ENCODE peak calls at places on chromosome 18, in five cellular contexts. U, M, O, Z and N are unnamed samples.

GRCh38 chr18:23740105-23740830 is 51.0 kb downstream of the LAMA3 start:
- DNase-seq in U (no peak), M (no peak), O (no peak), Z (no peak), N (peak; percentile 6)

GRCh38 chr18:24369420-24369819 is 28.2 kb downstream of the OSBPL1A start:
- DNase-seq in U (no peak), M (peak; percentile 20), O (no peak), Z (peak; percentile 17), N (no peak)

GRCh38 chr18:5556317-5556974 is 12.6 kb upstream of the EPB41L3 start:
- DNase-seq in U (no peak), M (peak; percentile 67), O (no peak), Z (no peak), N (no peak)

GRCh38 chr18:25446972-25447371 is 95.0 kb upstream of the ZNF521 start:
- DNase-seq in U (no peak), M (no peak), O (peak; percentile 25), Z (no peak), N (no peak)

GRCh38 chr18:44213288-44213687 is 467.4 kb upstream of the SETBP1 start:
- DNase-seq in U (no peak), M (no peak), O (no peak), Z (no peak), N (no peak)

GRCh38 chr18:59938686-59939085 is 38.9 kb downstream of the PMAIP1 start:
- DNase-seq in U (no peak), M (no peak), O (no peak), Z (no peak), N (no peak)

GRCh38 chr18:45749918-45750689 is 26.1 kb downstream of the SLC14A1 start:
- DNase-seq in U (no peak), M (peak; percentile 54), O (no peak), Z (no peak), N (no peak)

GRCh38 chr18:48839819-48840490 is 110.8 kb downstream of the SMAD7 start:
- DNase-seq in U (no peak), M (no peak), O (no peak), Z (no peak), N (no peak)

GRCh38 chr18:59898093-59898492 is 1.7 kb upstream of the PMAIP1 start:
- DNase-seq in U (no peak), M (no peak), O (no peak), Z (no peak), N (no peak)

GRCh38 chr18:59672125-59672769 is 25.0 kb downstream of the CCBE1 start:
- DNase-seq in U (no peak), M (no peak), O (no peak), Z (no peak), N (no peak)

GRCh38 chr18:68147728-68148127 is 567.2 kb downstream of the TMX3 start:
- DNase-seq in U (no peak), M (peak; percentile 45), O (no peak), Z (no peak), N (no peak)

GRCh38 chr18:12769644-12770440 is 67.0 kb downstream of the PSMG2 start:
- DNase-seq in U (no peak), M (peak; percentile 46), O (no peak), Z (no peak), N (no peak)

GRCh38 chr18:41624461-41624860 is 330.6 kb upstream of the PIK3C3 start:
- DNase-seq in U (no peak), M (no peak), O (peak; percentile 25), Z (no peak), N (no peak)

GRCh38 chr18:6835345-6835744 is 105.8 kb downstream of the ARHGAP28 start:
- DNase-seq in U (no peak), M (peak; percentile 76), O (no peak), Z (no peak), N (no peak)

GRCh38 chr18:48939368-48940097 is 11.2 kb downstream of the SMAD7 start:
- DNase-seq in U (no peak), M (no peak), O (no peak), Z (no peak), N (no peak)

GRCh38 chr18:57353137-57353939 is 981 bp downstream of the ST8SIA3 start:
- DNase-seq in U (peak; percentile 36), M (no peak), O (peak; percentile 58), Z (no peak), N (no peak)

GRCh38 chr18:55390898-55391297 is 197.1 kb downstream of the TCF4 start:
- DNase-seq in U (no peak), M (no peak), O (peak; percentile 79), Z (no peak), N (no peak)

GRCh38 chr18:48539406-48540328 is 836 bp downstream of the CTIF start:
- DNase-seq in U (peak; percentile 57), M (peak; percentile 59), O (peak; percentile 81), Z (peak; percentile 79), N (peak; percentile 84)

GRCh38 chr18:50453732-50454131 is 78.9 kb downstream of the SKA1 start:
- DNase-seq in U (no peak), M (no peak), O (no peak), Z (no peak), N (no peak)

GRCh38 chr18:74873629-74874028 is 276.0 kb downstream of the ZNF407 start:
- DNase-seq in U (no peak), M (no peak), O (no peak), Z (no peak), N (no peak)

GRCh38 chr18:10064267-10064666 is 150.5 kb downstream of the VAPA start:
- DNase-seq in U (no peak), M (no peak), O (no peak), Z (no peak), N (no peak)

GRCh38 chr18:10065296-10065695 is 151.5 kb downstream of the VAPA start:
- DNase-seq in U (no peak), M (no peak), O (no peak), Z (no peak), N (no peak)

GRCh38 chr18:10062292-10062940 is 148.6 kb downstream of the VAPA start:
- DNase-seq in U (no peak), M (peak; percentile 53), O (no peak), Z (no peak), N (no peak)

GRCh38 chr18:10061566-10061965 is 147.8 kb downstream of the VAPA start:
- DNase-seq in U (no peak), M (no peak), O (no peak), Z (no peak), N (no peak)

GRCh38 chr18:10062941-10063300 is 149.1 kb downstream of the VAPA start:
- DNase-seq in U (no peak), M (no peak), O (no peak), Z (no peak), N (no peak)
- H2BK120ac ChIP-seq in U (no peak overlapping the region), M (no peak overlapping the region), O (no peak overlapping the region), Z (no peak overlapping the region), N (no peak overlapping the region)

DNA sequence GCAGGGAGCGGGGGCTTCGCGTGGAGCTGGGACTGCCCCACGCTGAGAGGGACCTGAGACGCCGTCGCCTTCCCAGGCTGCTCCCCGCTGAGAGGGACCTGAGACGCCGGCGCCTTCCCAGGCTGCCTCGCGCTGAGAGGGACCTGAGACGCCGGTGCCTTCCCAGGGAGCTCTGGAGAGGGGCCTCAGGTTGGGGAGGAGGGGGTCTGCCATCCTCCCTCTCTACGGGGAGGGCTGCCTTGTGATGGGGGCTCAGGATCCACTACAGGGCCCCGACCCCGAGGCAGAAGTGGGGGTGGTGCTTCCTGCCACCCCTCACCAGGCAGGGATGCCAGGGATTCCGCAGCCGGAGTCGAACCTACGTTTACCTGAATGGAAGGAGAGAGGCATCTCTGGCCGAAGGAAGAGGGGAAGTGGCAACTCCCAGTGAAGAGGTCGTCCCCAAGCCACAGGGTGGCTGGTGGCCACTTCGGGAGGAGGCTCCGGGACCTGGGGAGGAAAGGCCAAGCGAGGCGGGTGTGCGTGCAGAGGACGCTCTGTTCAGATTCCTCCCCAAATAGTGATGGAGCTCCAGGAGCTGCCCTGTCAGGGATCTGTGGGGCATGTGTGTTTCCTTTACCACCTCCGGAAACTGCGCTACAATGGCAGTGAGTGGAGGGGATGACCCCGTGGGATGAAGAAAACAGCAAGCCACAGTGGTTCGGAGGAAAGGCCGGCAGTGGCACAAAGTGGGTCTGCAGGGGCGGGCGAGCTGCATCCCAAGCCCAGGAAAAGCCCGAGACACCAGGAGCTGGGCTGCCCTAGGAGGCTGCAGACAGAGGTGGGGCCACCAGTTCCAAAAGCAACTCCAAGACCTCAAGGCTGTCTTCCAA is 108.1 kb upstream of the CTDP1 start:
- DNase-seq in U (no peak), M (no peak), O (no peak), Z (peak; percentile 40), N (no peak)
- H3K27ac ChIP-seq in U (no peak overlapping the region), M (no peak overlapping the region), O (no peak overlapping the region), Z (no peak overlapping the region), N (no peak overlapping the region)

GRCh38 chr18:3525870-3526420 is 76.0 kb downstream of the TGIF1 start:
- DNase-seq in U (no peak), M (no peak), O (peak; percentile 48), Z (no peak), N (no peak)
- H2BK120ac ChIP-seq in U (no peak overlapping the region), M (no peak overlapping the region), O (peak overlapping the region; percentile 88), Z (peak overlapping the region; percentile 34), N (peak overlapping the region; percentile 65)

GRCh38 chr18:52322307-52322706 is 17.7 kb upstream of the DCC start:
- DNase-seq in U (no peak), M (no peak), O (no peak), Z (no peak), N (no peak)

GRCh38 chr18:52323802-52324201 is 16.2 kb upstream of the DCC start:
- DNase-seq in U (no peak), M (no peak), O (no peak), Z (no peak), N (no peak)

GRCh38 chr18:52326001-52326400 is 14.0 kb upstream of the DCC start:
- DNase-seq in U (no peak), M (peak; percentile 56), O (no peak), Z (no peak), N (no peak)
- H3K27ac ChIP-seq in U (no peak overlapping the region), M (no peak overlapping the region), O (no peak overlapping the region), Z (no peak overlapping the region), N (no peak overlapping the region)

GRCh38 chr18:21686282-21687105 is 18.1 kb downstream of the ABHD3 start:
- DNase-seq in U (no peak), M (peak; percentile 59), O (no peak), Z (no peak), N (peak; percentile 17)
- H2BK120ac ChIP-seq in U (no peak overlapping the region), M (peak overlapping the region; percentile 39), O (no peak overlapping the region), Z (no peak overlapping the region), N (no peak overlapping the region)

DNA sequence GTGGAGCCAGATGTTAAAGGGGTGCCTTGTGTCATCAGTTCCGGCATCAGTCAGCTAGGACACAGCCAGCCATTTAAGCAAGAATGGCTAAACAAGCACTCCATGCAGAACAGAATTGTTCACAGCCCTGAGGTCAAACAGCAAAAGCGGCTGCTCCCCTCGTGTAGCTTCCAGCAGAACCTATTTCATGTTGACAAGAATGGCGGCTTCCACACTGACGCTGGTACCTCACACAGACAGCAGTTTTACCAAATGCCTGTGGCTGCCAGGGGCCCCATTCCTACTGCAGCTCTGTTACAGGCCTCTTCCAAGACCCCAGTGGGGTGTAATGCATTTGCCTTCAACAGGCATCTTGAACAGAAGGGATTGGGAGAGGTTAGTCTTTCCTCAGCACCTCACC is 167.4 kb downstream of the ASXL3 start:
- DNase-seq in U (no peak), M (no peak), O (no peak), Z (no peak), N (no peak)
- H3K27ac ChIP-seq in U (no peak overlapping the region), M (no peak overlapping the region), O (no peak overlapping the region), Z (no peak overlapping the region), N (no peak overlapping the region)